ENCODE peak calls at places on chromosome 4, in four cellular contexts. H is IMR-90, K is H9, A is trophoblast cell. S is an unnamed sample.

GRCh38 chr4:163392328-163392727 is 48.6 kb downstream of the NPY5R start:
- DNase-seq in H (no peak), K (no peak), A (no peak), S (no peak)

GRCh38 chr4:13989496-13989895 is 362.0 kb upstream of the BOD1L1 start:
- DNase-seq in H (no peak), K (no peak), A (no peak), S (no peak)

GRCh38 chr4:53916431-53916889 is 147.9 kb downstream of the CHIC2 start:
- DNase-seq in H (peak), K (no peak), A (peak), S (no peak)

GRCh38 chr4:151604238-151604637 is 156.6 kb downstream of the GATB start:
- DNase-seq in H (peak), K (no peak), A (peak), S (no peak)

GRCh38 chr4:38523054-38523453 is 140.9 kb upstream of the KLF3 start:
- DNase-seq in H (no peak), K (no peak), A (peak), S (no peak)

GRCh38 chr4:177349191-177349590 is 39.5 kb downstream of the NEIL3 start:
- DNase-seq in H (no peak), K (no peak), A (no peak), S (no peak)

GRCh38 chr4:123995939-123996338 is 599.3 kb downstream of the SPRY1 start:
- DNase-seq in H (peak), K (no peak), A (peak), S (no peak)

GRCh38 chr4:144820706-144821105 is 174.8 kb downstream of the HHIP start:
- DNase-seq in H (peak), K (no peak), A (no peak), S (peak)

GRCh38 chr4:145878501-145879435 is 59.9 kb downstream of the ZNF827 start:
- DNase-seq in H (peak), K (no peak), A (no peak), S (no peak)

GRCh38 chr4:41991916-41992767 is 1.8 kb downstream of the SLC30A9 start:
- DNase-seq in H (peak), K (no peak), A (peak), S (no peak)

GRCh38 chr4:1154523-1155182 is 17.7 kb downstream of the SPON2 start:
- DNase-seq in H (peak), K (no peak), A (no peak), S (no peak)

GRCh38 chr4:52173470-52174055 is 122.5 kb downstream of the SPATA18 start:
- DNase-seq in H (no peak), K (no peak), A (no peak), S (no peak)

GRCh38 chr4:102501176-102501634 is at the start of gene NFKB1:
- DNase-seq in H (peak), K (peak), A (peak), S (peak)

GRCh38 chr4:164097119-164097518 is 602.6 kb downstream of the TMA16 start:
- DNase-seq in H (no peak), K (no peak), A (no peak), S (no peak)

GRCh38 chr4:30839583-30840520 is 119.7 kb downstream of the PCDH7 start:
- DNase-seq in H (peak), K (no peak), A (no peak), S (no peak)
- H4K91ac ChIP-seq in H (no peak), K (no peak), A (no peak), S (no peak)

GRCh38 chr4:10098770-10099139 is 17.8 kb downstream of the WDR1 start:
- DNase-seq in H (peak), K (no peak), A (no peak), S (no peak)
- H2BK5ac ChIP-seq in H (peak), K (no peak), A (no peak), S (no peak)

GRCh38 chr4:168318266-168318895 is at the start of gene DDX60:
- DNase-seq in H (peak), K (peak), A (peak), S (peak)
- H4K91ac ChIP-seq in H (peak), K (no peak), A (peak), S (peak)

DNA sequence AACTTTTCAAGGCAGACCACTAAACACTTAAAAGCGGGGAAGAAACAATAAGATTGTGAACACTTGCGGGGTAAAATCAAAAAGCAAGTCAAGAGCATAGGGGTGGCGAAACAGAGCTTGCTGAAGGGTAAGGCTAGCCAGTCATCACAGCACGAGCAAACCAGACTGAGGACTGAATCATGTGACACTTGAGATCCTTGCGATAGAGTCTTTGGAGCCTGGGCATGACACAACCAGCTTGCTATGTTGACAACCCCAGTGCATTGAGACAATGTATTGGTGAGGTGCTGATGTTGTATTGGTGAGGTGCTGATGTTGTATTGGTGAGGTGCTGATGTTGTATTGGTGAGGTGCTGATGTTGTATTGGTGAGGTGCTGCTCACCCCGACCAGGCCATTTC is 72.3 kb downstream of the SLIT2 start:
- DNase-seq in H (peak), K (no peak), A (peak), S (no peak)
- H2BK5ac ChIP-seq in H (no peak), K (no peak), A (no peak), S (no peak)

GRCh38 chr4:6924361-6924779 is 14.7 kb downstream of the TBC1D14 start:
- DNase-seq in H (no peak), K (no peak), A (no peak), S (no peak)

GRCh38 chr4:6928067-6928466 is 18.4 kb downstream of the TBC1D14 start:
- DNase-seq in H (no peak), K (no peak), A (no peak), S (no peak)

GRCh38 chr4:6926681-6927478 is 17.3 kb downstream of the TBC1D14 start:
- DNase-seq in H (peak), K (no peak), A (peak), S (no peak)

GRCh38 chr4:6925357-6925836 is 15.8 kb downstream of the TBC1D14 start:
- DNase-seq in H (no peak), K (no peak), A (no peak), S (no peak)

GRCh38 chr4:6926081-6926480 is 16.5 kb downstream of the TBC1D14 start:
- DNase-seq in H (no peak), K (no peak), A (no peak), S (no peak)
- H4K91ac ChIP-seq in H (no peak), K (no peak), A (no peak), S (no peak)

DNA sequence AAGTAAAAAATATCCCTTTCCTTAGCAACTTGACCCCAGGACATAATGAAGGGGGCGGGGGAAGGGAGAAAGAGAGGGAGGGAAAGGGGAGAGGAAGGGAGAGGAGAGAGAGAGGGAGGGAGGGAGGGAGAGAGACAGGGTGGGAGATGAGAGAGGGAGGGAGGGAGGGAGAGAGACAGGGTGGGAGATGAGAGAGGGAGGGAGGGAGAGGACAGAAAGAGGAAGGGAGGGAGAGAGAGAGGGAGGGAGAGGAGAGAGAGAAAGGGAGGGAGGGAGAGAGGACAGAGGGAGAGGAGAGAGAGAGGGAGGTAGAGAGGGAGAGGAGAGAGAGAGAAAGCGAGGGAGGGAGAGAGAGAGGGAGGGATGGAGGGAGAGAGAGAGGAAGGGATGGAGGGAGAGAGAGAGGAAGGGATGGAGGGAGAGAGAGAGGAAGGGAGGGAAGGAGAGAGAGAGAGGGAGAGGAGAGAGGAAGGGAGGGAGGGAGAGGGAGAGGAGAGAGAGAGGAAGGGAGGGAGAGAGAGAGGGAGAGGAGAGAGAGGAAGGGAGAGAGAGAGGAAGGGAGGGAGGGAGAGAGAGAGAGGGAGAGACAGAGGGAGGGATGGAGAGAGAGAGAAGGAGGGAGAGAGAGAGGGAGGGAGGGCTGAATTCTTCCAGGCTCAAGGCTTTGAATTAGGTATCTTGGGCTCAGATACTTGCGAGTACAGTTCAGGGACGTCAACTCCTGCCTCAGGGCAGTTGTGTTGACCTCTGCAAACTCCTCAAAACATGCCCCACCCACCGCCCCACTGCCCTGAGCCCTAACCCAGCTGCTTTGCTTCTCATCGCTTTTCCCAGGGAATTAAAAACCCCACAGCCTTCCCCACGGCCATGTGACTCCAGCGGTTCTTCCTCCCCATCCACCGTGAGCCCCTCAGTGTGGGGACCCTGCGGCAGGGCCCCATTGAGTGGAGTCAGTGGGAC is 40.0 kb upstream of the ADRA2C start:
- DNase-seq in H (no peak), K (no peak), A (no peak), S (no peak)
- H2BK5ac ChIP-seq in H (no peak), K (no peak), A (no peak), S (peak)